ENCODE peak calls at places on chromosomes 12 and 14, in ten cellular contexts. One of them, this sample, is unnamed.

GRCh38 chr12:113230315-113231274 is 9.3 kb downstream of the TPCN1 start:
- DNase-seq in mesendoderm: peak; percentile 59
- DNase-seq in CD8-positive, alpha-beta T cell: no peak
- DNase-seq in ovary: no peak
- DNase-seq in left lung: no peak
- DNase-seq in A549: no peak
- DNase-seq in K562: peak; percentile 80
- DNase-seq in gastrocnemius medialis: peak; percentile 70
- DNase-seq in esophagus muscularis mucosa: no peak
- DNase-seq in breast epithelium: no peak
- DNase-seq in this sample: no peak

GRCh38 chr12:121038861-121039654 is at the start of gene OASL:
- DNase-seq in mesendoderm: no peak
- DNase-seq in CD8-positive, alpha-beta T cell: peak; percentile 61
- DNase-seq in ovary: no peak
- DNase-seq in left lung: no peak
- DNase-seq in A549: no peak
- DNase-seq in K562: no peak
- DNase-seq in gastrocnemius medialis: no peak
- DNase-seq in esophagus muscularis mucosa: no peak
- DNase-seq in breast epithelium: no peak
- DNase-seq in this sample: no peak

GRCh38 chr12:103785243-103786031 is 55.6 kb downstream of the NT5DC3 start:
- DNase-seq in mesendoderm: no peak
- DNase-seq in CD8-positive, alpha-beta T cell: no peak
- DNase-seq in ovary: no peak
- DNase-seq in left lung: no peak
- DNase-seq in A549: no peak
- DNase-seq in K562: no peak
- DNase-seq in gastrocnemius medialis: no peak
- DNase-seq in esophagus muscularis mucosa: no peak
- DNase-seq in breast epithelium: no peak
- DNase-seq in this sample: no peak

GRCh38 chr12:16030729-16031128 is 119.6 kb downstream of the DERA start:
- DNase-seq in mesendoderm: no peak
- DNase-seq in CD8-positive, alpha-beta T cell: no peak
- DNase-seq in ovary: no peak
- DNase-seq in left lung: no peak
- DNase-seq in A549: no peak
- DNase-seq in K562: no peak
- DNase-seq in gastrocnemius medialis: no peak
- DNase-seq in esophagus muscularis mucosa: no peak
- DNase-seq in breast epithelium: no peak
- DNase-seq in this sample: no peak

GRCh38 chr12:39402922-39403321 is 40.0 kb downstream of the KIF21A start:
- DNase-seq in mesendoderm: no peak
- DNase-seq in CD8-positive, alpha-beta T cell: no peak
- DNase-seq in ovary: no peak
- DNase-seq in left lung: no peak
- DNase-seq in A549: no peak
- DNase-seq in K562: no peak
- DNase-seq in gastrocnemius medialis: no peak
- DNase-seq in esophagus muscularis mucosa: no peak
- DNase-seq in breast epithelium: no peak
- DNase-seq in this sample: no peak

GRCh38 chr12:75236206-75236605 is 26.6 kb upstream of the KCNC2 start:
- DNase-seq in mesendoderm: no peak
- DNase-seq in CD8-positive, alpha-beta T cell: no peak
- DNase-seq in ovary: no peak
- DNase-seq in left lung: no peak
- DNase-seq in A549: no peak
- DNase-seq in K562: no peak
- DNase-seq in gastrocnemius medialis: no peak
- DNase-seq in esophagus muscularis mucosa: no peak
- DNase-seq in breast epithelium: no peak
- DNase-seq in this sample: no peak

GRCh38 chr14:75454963-75455546 is 27.2 kb downstream of the JDP2 start:
- DNase-seq in mesendoderm: peak; percentile 54
- DNase-seq in CD8-positive, alpha-beta T cell: no peak
- DNase-seq in ovary: peak; percentile 74
- DNase-seq in left lung: peak; percentile 80
- DNase-seq in A549: peak; percentile 31
- DNase-seq in K562: peak; percentile 22
- DNase-seq in gastrocnemius medialis: peak; percentile 74
- DNase-seq in esophagus muscularis mucosa: no peak
- DNase-seq in breast epithelium: peak; percentile 73
- DNase-seq in this sample: no peak

GRCh38 chr12:55226523-55226922 is 5.7 kb downstream of the OR10A7 start:
- DNase-seq in mesendoderm: no peak
- DNase-seq in CD8-positive, alpha-beta T cell: no peak
- DNase-seq in ovary: no peak
- DNase-seq in left lung: no peak
- DNase-seq in A549: no peak
- DNase-seq in K562: no peak
- DNase-seq in gastrocnemius medialis: no peak
- DNase-seq in esophagus muscularis mucosa: no peak
- DNase-seq in breast epithelium: no peak
- DNase-seq in this sample: no peak

GRCh38 chr14:103404032-103404918 is 19.1 kb downstream of the MARK3 start:
- DNase-seq in mesendoderm: no peak
- DNase-seq in CD8-positive, alpha-beta T cell: no peak
- DNase-seq in ovary: no peak
- DNase-seq in left lung: no peak
- DNase-seq in A549: no peak
- DNase-seq in K562: no peak
- DNase-seq in gastrocnemius medialis: peak; percentile 51
- DNase-seq in esophagus muscularis mucosa: no peak
- DNase-seq in breast epithelium: no peak
- DNase-seq in this sample: no peak
- H3K4me1 ChIP-seq in mesendoderm: peaks cover 7% of the 10 kb centered on the region
- H3K4me1 ChIP-seq in CD8-positive, alpha-beta T cell: peaks cover 37% of the 10 kb centered on the region
- H3K4me1 ChIP-seq in ovary: peaks cover 22% of the 10 kb centered on the region
- H3K4me1 ChIP-seq in left lung: peaks cover 45% of the 10 kb centered on the region
- H3K4me1 ChIP-seq in A549: peaks cover 36% of the 10 kb centered on the region
- H3K4me1 ChIP-seq in K562: peaks cover 7% of the 10 kb centered on the region
- H3K4me1 ChIP-seq in gastrocnemius medialis: peaks cover 74% of the 10 kb centered on the region
- H3K4me1 ChIP-seq in esophagus muscularis mucosa: peaks cover 42% of the 10 kb centered on the region
- H3K4me1 ChIP-seq in breast epithelium: no peaks in the 10 kb centered on the region
- H3K4me1 ChIP-seq in this sample: peaks cover 12% of the 10 kb centered on the region

GRCh38 chr12:66493841-66494240 is 185.0 kb downstream of the GRIP1 start:
- DNase-seq in mesendoderm: no peak
- DNase-seq in CD8-positive, alpha-beta T cell: no peak
- DNase-seq in ovary: no peak
- DNase-seq in left lung: no peak
- DNase-seq in A549: no peak
- DNase-seq in K562: no peak
- DNase-seq in gastrocnemius medialis: no peak
- DNase-seq in esophagus muscularis mucosa: no peak
- DNase-seq in breast epithelium: no peak
- DNase-seq in this sample: no peak

GRCh38 chr12:66495709-66496108 is 183.2 kb downstream of the GRIP1 start:
- DNase-seq in mesendoderm: no peak
- DNase-seq in CD8-positive, alpha-beta T cell: no peak
- DNase-seq in ovary: no peak
- DNase-seq in left lung: no peak
- DNase-seq in A549: no peak
- DNase-seq in K562: no peak
- DNase-seq in gastrocnemius medialis: no peak
- DNase-seq in esophagus muscularis mucosa: no peak
- DNase-seq in breast epithelium: no peak
- DNase-seq in this sample: no peak

GRCh38 chr12:66500094-66500493 is 178.8 kb downstream of the GRIP1 start:
- DNase-seq in mesendoderm: no peak
- DNase-seq in CD8-positive, alpha-beta T cell: no peak
- DNase-seq in ovary: no peak
- DNase-seq in left lung: no peak
- DNase-seq in A549: no peak
- DNase-seq in K562: no peak
- DNase-seq in gastrocnemius medialis: no peak
- DNase-seq in esophagus muscularis mucosa: no peak
- DNase-seq in breast epithelium: no peak
- DNase-seq in this sample: no peak

GRCh38 chr12:66497000-66497897 is 181.6 kb downstream of the GRIP1 start:
- DNase-seq in mesendoderm: peak; percentile 77
- DNase-seq in CD8-positive, alpha-beta T cell: no peak
- DNase-seq in ovary: no peak
- DNase-seq in left lung: no peak
- DNase-seq in A549: no peak
- DNase-seq in K562: no peak
- DNase-seq in gastrocnemius medialis: no peak
- DNase-seq in esophagus muscularis mucosa: no peak
- DNase-seq in breast epithelium: no peak
- DNase-seq in this sample: no peak

DNA sequence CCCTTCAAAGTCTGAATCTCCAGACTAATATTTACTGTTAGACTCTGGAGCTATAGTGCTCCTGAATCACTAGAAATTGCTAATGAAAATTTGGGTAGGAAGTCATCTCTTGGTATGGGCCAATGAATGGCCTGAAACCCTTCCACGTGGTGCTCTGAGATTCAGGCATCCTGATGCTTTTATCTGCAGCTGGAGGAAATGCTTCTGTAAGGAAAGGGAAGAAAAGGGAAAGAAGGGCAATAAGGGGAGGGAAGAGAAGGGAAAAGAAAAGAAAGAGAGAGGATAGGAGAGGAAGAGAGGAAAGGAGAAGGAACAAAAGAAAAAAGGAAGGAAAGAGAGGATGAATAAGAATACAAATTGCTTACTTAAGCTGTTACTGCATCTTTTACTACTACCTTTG is 182.3 kb downstream of the GRIP1 start:
- DNase-seq in mesendoderm: no peak
- DNase-seq in CD8-positive, alpha-beta T cell: no peak
- DNase-seq in ovary: no peak
- DNase-seq in left lung: no peak
- DNase-seq in A549: no peak
- DNase-seq in K562: no peak
- DNase-seq in gastrocnemius medialis: no peak
- DNase-seq in esophagus muscularis mucosa: no peak
- DNase-seq in breast epithelium: no peak
- DNase-seq in this sample: no peak
- H3K27ac ChIP-seq in mesendoderm: peak overlapping the region; percentile 62
- H3K27ac ChIP-seq in CD8-positive, alpha-beta T cell: no peak overlapping the region
- H3K27ac ChIP-seq in ovary: no peak overlapping the region
- H3K27ac ChIP-seq in left lung: no peak overlapping the region
- H3K27ac ChIP-seq in A549: no peak overlapping the region
- H3K27ac ChIP-seq in K562: no peak overlapping the region
- H3K27ac ChIP-seq in gastrocnemius medialis: no peak overlapping the region
- H3K27ac ChIP-seq in esophagus muscularis mucosa: no peak overlapping the region
- H3K27ac ChIP-seq in breast epithelium: no peak overlapping the region
- H3K27ac ChIP-seq in this sample: no peak overlapping the region

DNA sequence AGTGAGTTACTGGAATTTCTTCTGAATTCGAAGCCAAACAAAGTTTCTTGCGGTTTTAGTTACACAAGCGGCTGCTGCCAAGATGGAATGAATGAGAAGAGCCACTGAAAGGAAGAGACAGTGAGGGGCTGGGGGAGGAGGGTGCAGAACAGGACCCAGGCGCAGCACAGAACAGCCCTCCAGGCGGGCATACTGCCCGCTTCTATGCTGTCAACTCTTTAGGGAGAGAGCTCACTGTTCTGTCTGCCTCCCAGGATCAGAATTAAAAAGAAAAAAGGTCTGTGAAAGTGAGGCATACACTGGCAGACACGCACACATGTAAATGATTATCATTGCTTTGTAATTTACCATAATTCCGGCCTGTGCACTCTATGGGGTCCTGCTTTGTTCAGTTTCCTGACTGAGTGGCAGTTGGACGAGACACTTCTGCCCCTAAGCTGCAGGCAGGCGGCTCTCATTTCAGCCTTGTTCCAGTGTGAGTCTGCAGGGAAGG is 231.6 kb downstream of the CACNA1C start:
- DNase-seq in mesendoderm: no peak
- DNase-seq in CD8-positive, alpha-beta T cell: no peak
- DNase-seq in ovary: no peak
- DNase-seq in left lung: no peak
- DNase-seq in A549: no peak
- DNase-seq in K562: no peak
- DNase-seq in gastrocnemius medialis: no peak
- DNase-seq in esophagus muscularis mucosa: no peak
- DNase-seq in breast epithelium: no peak
- DNase-seq in this sample: no peak
- H3K4me1 ChIP-seq in mesendoderm: peaks cover 8% of the 10 kb centered on the region
- H3K4me1 ChIP-seq in CD8-positive, alpha-beta T cell: no peaks in the 10 kb centered on the region
- H3K4me1 ChIP-seq in ovary: peaks cover 4% of the 10 kb centered on the region
- H3K4me1 ChIP-seq in left lung: peaks cover 28% of the 10 kb centered on the region
- H3K4me1 ChIP-seq in A549: no peaks in the 10 kb centered on the region
- H3K4me1 ChIP-seq in K562: no peaks in the 10 kb centered on the region
- H3K4me1 ChIP-seq in gastrocnemius medialis: peaks cover 11% of the 10 kb centered on the region
- H3K4me1 ChIP-seq in esophagus muscularis mucosa: peaks cover 73% of the 10 kb centered on the region
- H3K4me1 ChIP-seq in breast epithelium: peaks cover 10% of the 10 kb centered on the region
- H3K4me1 ChIP-seq in this sample: no peaks in the 10 kb centered on the region

GRCh38 chr14:23060536-23061260 is 3.4 kb upstream of the CDH24 start:
- DNase-seq in mesendoderm: no peak
- DNase-seq in CD8-positive, alpha-beta T cell: no peak
- DNase-seq in ovary: peak; percentile 34
- DNase-seq in left lung: no peak
- DNase-seq in A549: no peak
- DNase-seq in K562: no peak
- DNase-seq in gastrocnemius medialis: no peak
- DNase-seq in esophagus muscularis mucosa: no peak
- DNase-seq in breast epithelium: no peak
- DNase-seq in this sample: no peak

GRCh38 chr14:23063601-23064000 is 6.3 kb upstream of the CDH24 start:
- DNase-seq in mesendoderm: no peak
- DNase-seq in CD8-positive, alpha-beta T cell: no peak
- DNase-seq in ovary: no peak
- DNase-seq in left lung: no peak
- DNase-seq in A549: no peak
- DNase-seq in K562: no peak
- DNase-seq in gastrocnemius medialis: no peak
- DNase-seq in esophagus muscularis mucosa: no peak
- DNase-seq in breast epithelium: no peak
- DNase-seq in this sample: no peak

GRCh38 chr14:23058654-23059504 is 1.6 kb upstream of the CDH24 start:
- DNase-seq in mesendoderm: no peak
- DNase-seq in CD8-positive, alpha-beta T cell: no peak
- DNase-seq in ovary: peak; percentile 47
- DNase-seq in left lung: no peak
- DNase-seq in A549: no peak
- DNase-seq in K562: no peak
- DNase-seq in gastrocnemius medialis: no peak
- DNase-seq in esophagus muscularis mucosa: no peak
- DNase-seq in breast epithelium: no peak
- DNase-seq in this sample: no peak

GRCh38 chr14:23057757-23058653 is 685 bp upstream of the CDH24 start:
- DNase-seq in mesendoderm: peak; percentile 95
- DNase-seq in CD8-positive, alpha-beta T cell: peak; percentile 92
- DNase-seq in ovary: peak; percentile 92
- DNase-seq in left lung: peak; percentile 95
- DNase-seq in A549: peak; percentile 89
- DNase-seq in K562: peak; percentile 94
- DNase-seq in gastrocnemius medialis: peak; percentile 64
- DNase-seq in esophagus muscularis mucosa: peak; percentile 96
- DNase-seq in breast epithelium: peak; percentile 90
- DNase-seq in this sample: peak; percentile 70

DNA sequence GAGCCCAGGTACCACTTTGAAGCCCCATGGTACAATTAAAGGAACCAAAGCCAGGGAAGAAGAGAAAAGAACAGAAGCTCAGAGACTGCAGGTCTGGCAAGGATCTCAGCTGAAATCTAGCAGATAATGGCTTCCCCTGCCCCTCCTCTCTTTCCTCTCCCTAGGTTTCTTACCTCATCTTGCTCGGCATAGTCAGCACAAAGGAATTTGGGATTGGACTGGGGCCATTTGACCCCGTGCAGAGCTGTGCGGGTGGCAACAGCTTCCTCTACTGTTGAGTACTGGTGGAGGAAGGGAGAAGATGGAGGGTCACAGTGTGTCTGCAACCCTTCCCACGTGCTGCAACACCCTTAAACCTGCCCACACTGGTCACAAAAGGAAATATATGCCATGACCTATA is 4.7 kb upstream of the CDH24 start:
- DNase-seq in mesendoderm: peak; percentile 94
- DNase-seq in CD8-positive, alpha-beta T cell: no peak
- DNase-seq in ovary: peak; percentile 83
- DNase-seq in left lung: no peak
- DNase-seq in A549: peak; percentile 84
- DNase-seq in K562: no peak
- DNase-seq in gastrocnemius medialis: no peak
- DNase-seq in esophagus muscularis mucosa: no peak
- DNase-seq in breast epithelium: no peak
- DNase-seq in this sample: peak; percentile 77
- H3K27ac ChIP-seq in mesendoderm: peak overlapping the region; percentile 40
- H3K27ac ChIP-seq in CD8-positive, alpha-beta T cell: no peak overlapping the region
- H3K27ac ChIP-seq in ovary: no peak overlapping the region
- H3K27ac ChIP-seq in left lung: peak overlapping the region; percentile 45
- H3K27ac ChIP-seq in A549: peak overlapping the region; percentile 56
- H3K27ac ChIP-seq in K562: no peak overlapping the region
- H3K27ac ChIP-seq in gastrocnemius medialis: peak overlapping the region; percentile 44
- H3K27ac ChIP-seq in esophagus muscularis mucosa: peak overlapping the region; percentile 70
- H3K27ac ChIP-seq in breast epithelium: peak overlapping the region; percentile 62
- H3K27ac ChIP-seq in this sample: peak overlapping the region; percentile 68